ENCODE peak calls at places on chromosomes 7 and 10, in eight cellular contexts. S is A549; K is uterus; V is glomerular endothelial cell; F is CD4-positive, alpha-beta T cell; N is endothelial cell; B is HuH-7.5; X is neural crest cell. H is an unnamed sample.
A peak's percentile ranks its signal among the peaks of the same experiment; 100 is the strongest.

GRCh38 chr7:46229409-46229808 is 308.3 kb upstream of the IGFBP3 start:
- DNase-seq in S (peak; percentile 33), K (no peak), V (no peak), F (no peak), N (no peak), B (no peak), X (no peak), H (no peak)

GRCh38 chr7:111083423-111083822 is 7.5 kb upstream of the LRRN3 start:
- DNase-seq in S (no peak), K (no peak), V (no peak), F (peak; percentile 16), N (no peak), B (no peak), X (no peak), H (no peak)

GRCh38 chr7:11212816-11213215 is 239.1 kb downstream of the PHF14 start:
- DNase-seq in S (no peak), K (no peak), V (no peak), F (no peak), N (no peak), B (no peak), X (no peak), H (peak; percentile 15)

GRCh38 chr7:2760098-2760889 is 72.3 kb downstream of the AMZ1 start:
- DNase-seq in S (peak; percentile 66), K (peak; percentile 72), V (no peak), F (no peak), N (peak; percentile 27), B (peak; percentile 67), X (peak; percentile 28), H (peak; percentile 57)

GRCh38 chr7:46909601-46910051 is 672.3 kb downstream of the TNS3 start:
- DNase-seq in S (no peak), K (no peak), V (no peak), F (no peak), N (no peak), B (no peak), X (no peak), H (no peak)

GRCh38 chr7:421056-421991 is 98.3 kb downstream of the PDGFA start:
- DNase-seq in S (no peak), K (no peak), V (no peak), F (no peak), N (no peak), B (no peak), X (no peak), H (no peak)

GRCh38 chr7:96596120-96596826 is 113.4 kb downstream of the SEM1 start:
- DNase-seq in S (no peak), K (no peak), V (no peak), F (no peak), N (no peak), B (no peak), X (no peak), H (peak; percentile 11)

GRCh38 chr10:24762966-24763623 is 39.4 kb upstream of the ARHGAP21 start:
- DNase-seq in S (peak; percentile 23), K (no peak), V (peak; percentile 12), F (no peak), N (no peak), B (peak; percentile 52), X (no peak), H (peak; percentile 64)